ENCODE peak calls at places on chromosome 11, in six cellular contexts. T is astrocyte of the cerebellum, F is tibial artery, U is astrocyte of the spinal cord, Y is mucosa of descending colon, X is lower lobe of right lung. B is an unnamed sample.

GRCh38 chr11:123521930-123522329 is 91.9 kb downstream of the GRAMD1B start:
- DNase-seq in F (no peak), Y (no peak), T (no peak), X (no peak), U (no peak), B (no peak)

GRCh38 chr11:66548041-66548440 is 1.3 kb downstream of the ACTN3 start:
- DNase-seq in T (no peak), Y (no peak), F (no peak), U (no peak), X (no peak), B (no peak)

GRCh38 chr11:59062602-59063529 is 23.2 kb upstream of the GLYATL1B start:
- DNase-seq in T (no peak), U (no peak), F (no peak), Y (no peak), X (peak), B (no peak)

GRCh38 chr11:47551086-47551485 is 1.8 kb downstream of the CELF1 start:
- DNase-seq in U (no peak), T (no peak), F (no peak), Y (no peak), X (no peak), B (no peak)

GRCh38 chr11:126359431-126360048 is 4.1 kb downstream of the ST3GAL4 start:
- DNase-seq in T (no peak), U (peak), X (no peak), F (peak), Y (peak), B (no peak)

GRCh38 chr11:26721967-26722366 is at the start of gene SLC5A12:
- DNase-seq in Y (no peak), T (no peak), X (no peak), U (no peak), F (no peak), B (no peak)

GRCh38 chr11:123628936-123629683 is 25.3 kb downstream of the SCN3B start:
- DNase-seq in T (no peak), F (no peak), U (no peak), Y (no peak), X (no peak), B (no peak)

GRCh38 chr11:2552202-2552601 is 107.4 kb downstream of the KCNQ1 start:
- DNase-seq in U (no peak), F (no peak), Y (no peak), X (no peak), T (no peak), B (no peak)

GRCh38 chr11:83280256-83280655 is 5.9 kb downstream of the CCDC90B start:
- DNase-seq in F (no peak), X (no peak), U (peak), Y (no peak), T (no peak), B (no peak)

GRCh38 chr11:11534981-11535380 is 86.8 kb downstream of the GALNT18 start:
- DNase-seq in Y (no peak), F (no peak), X (no peak), U (no peak), T (no peak), B (no peak)

GRCh38 chr11:11313426-11313825 is 39.6 kb downstream of the CSNK2A3 start:
- DNase-seq in F (no peak), X (peak), T (no peak), Y (no peak), U (no peak), B (no peak)

GRCh38 chr11:13225058-13226001 is 52.3 kb upstream of the BMAL1 start:
- DNase-seq in T (no peak), Y (no peak), X (no peak), F (no peak), U (no peak), B (no peak)

GRCh38 chr11:115820026-115820425 is 315.8 kb upstream of the CADM1 start:
- DNase-seq in Y (no peak), T (no peak), U (no peak), F (no peak), X (no peak), B (no peak)

GRCh38 chr11:119717839-119718534 is 11.0 kb downstream of the NECTIN1 start:
- DNase-seq in Y (no peak), U (peak), F (no peak), X (no peak), T (peak), B (no peak)

GRCh38 chr11:10355257-10355661 is 50.4 kb downstream of the ADM start:
- DNase-seq in U (no peak), T (no peak), Y (no peak), X (no peak), F (no peak), B (no peak)

GRCh38 chr11:134449713-134450112 is 37.7 kb upstream of the B3GAT1 start:
- DNase-seq in T (no peak), Y (no peak), X (no peak), F (no peak), U (no peak), B (no peak)

GRCh38 chr11:110434952-110435779 is 5.4 kb downstream of the FDX1 start:
- DNase-seq in F (no peak), U (no peak), T (no peak), X (no peak), Y (no peak), B (no peak)

GRCh38 chr11:96267001-96267489 is 76.0 kb downstream of the MAML2 start:
- DNase-seq in T (no peak), F (no peak), X (no peak), Y (no peak), U (no peak), B (no peak)

GRCh38 chr11:118621898-118622375 is 14.5 kb downstream of the PHLDB1 start:
- DNase-seq in X (no peak), T (no peak), F (no peak), Y (peak), U (no peak), B (no peak)

GRCh38 chr11:118621071-118621815 is 13.8 kb downstream of the PHLDB1 start:
- DNase-seq in F (peak), T (peak), X (peak), U (peak), Y (peak), B (peak)

GRCh38 chr11:118619444-118620205 is 12.2 kb downstream of the PHLDB1 start:
- DNase-seq in F (peak), U (peak), T (peak), X (peak), Y (no peak), B (peak)

GRCh38 chr11:118618991-118619375 is 11.6 kb downstream of the PHLDB1 start:
- DNase-seq in U (peak), T (peak), F (peak), X (peak), Y (no peak), B (peak)

DNA sequence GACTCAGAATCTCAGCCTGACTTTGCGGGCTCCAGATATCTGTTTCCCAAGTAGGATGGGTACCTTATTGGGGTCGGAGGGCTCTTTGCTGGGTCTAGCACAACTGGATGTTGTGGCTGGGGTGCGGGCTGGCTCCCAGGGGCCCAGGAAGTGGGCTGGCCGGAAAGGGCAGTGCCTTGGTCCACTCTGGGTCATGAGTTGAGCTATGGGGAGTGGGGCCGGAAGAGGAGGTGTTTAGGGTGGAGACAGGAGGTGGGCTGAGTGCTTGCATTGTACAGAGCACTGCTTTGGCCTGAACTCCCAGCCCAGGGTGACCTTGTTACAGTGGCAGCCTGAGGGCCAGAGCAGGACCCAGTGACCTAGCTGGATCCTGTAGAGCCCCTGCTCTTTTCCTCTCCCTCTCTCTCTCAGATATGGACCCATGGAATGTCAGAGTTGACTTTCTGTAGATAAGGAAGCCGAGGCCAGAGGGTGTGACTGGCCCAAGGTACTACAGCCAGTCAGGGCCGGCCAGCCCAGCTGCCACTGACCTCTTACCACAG is 13.2 kb downstream of the PHLDB1 start:
- DNase-seq in T (no peak), Y (no peak), X (peak), F (no peak), U (no peak), B (no peak)
- H3K4me3 ChIP-seq in T (peak), Y (no peak), X (peak), F (peak), U (peak), B (peak)

GRCh38 chr11:6538892-6539291 is 41.8 kb downstream of the DNHD1 start:
- DNase-seq in X (no peak), T (no peak), U (no peak), F (no peak), Y (no peak), B (no peak)
- TF ChIP-seq CTCF in X (no peak), T (no peak), U (no peak), F (no peak), Y (no peak), B (no peak)

GRCh38 chr11:74739546-74740270 is 8.5 kb upstream of the CHRDL2 start:
- DNase-seq in Y (peak), F (peak), X (no peak), T (peak), U (peak), B (no peak)

GRCh38 chr11:74744277-74744676 is 4.4 kb upstream of the RNF169 start:
- DNase-seq in X (no peak), U (no peak), F (no peak), Y (no peak), T (no peak), B (no peak)

GRCh38 chr11:74743640-74744039 is 5.0 kb upstream of the RNF169 start:
- DNase-seq in U (no peak), X (no peak), T (no peak), F (no peak), Y (no peak), B (no peak)

GRCh38 chr11:74746868-74747267 is 1.8 kb upstream of the RNF169 start:
- DNase-seq in Y (no peak), F (no peak), X (no peak), T (no peak), U (no peak), B (no peak)

DNA sequence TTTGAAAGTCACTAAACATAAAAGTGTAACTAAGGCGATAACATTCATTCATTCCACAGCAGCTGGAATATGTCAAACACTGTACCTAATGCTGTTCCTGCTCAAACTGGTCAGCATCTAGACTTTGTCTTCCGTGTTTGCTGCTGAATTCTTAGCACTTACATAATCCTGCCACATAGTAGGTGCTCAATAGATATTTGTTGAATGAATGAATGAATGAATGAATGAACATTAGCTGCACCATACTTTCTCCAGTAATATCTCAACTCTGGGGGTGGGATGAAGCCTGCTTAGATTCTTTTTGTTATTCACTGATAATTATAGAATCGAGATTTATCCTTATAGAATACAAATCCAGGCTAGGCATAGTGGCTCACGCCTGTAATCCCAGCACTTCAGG is 6.6 kb upstream of the RNF169 start:
- DNase-seq in T (no peak), X (no peak), U (no peak), Y (no peak), F (no peak), B (no peak)
- H3K4me3 ChIP-seq in T (no peak), X (no peak), U (no peak), Y (no peak), F (no peak), B (no peak)

GRCh38 chr11:6095798-6096197 is 11.7 kb upstream of the OR56B4 start:
- DNase-seq in T (no peak), Y (no peak), U (no peak), X (no peak), F (no peak), B (no peak)

GRCh38 chr11:6099577-6099976 is 7.9 kb upstream of the OR56B4 start:
- DNase-seq in T (no peak), Y (no peak), U (no peak), F (no peak), X (no peak), B (no peak)

GRCh38 chr11:6096417-6096816 is 11.1 kb upstream of the OR56B4 start:
- DNase-seq in F (no peak), Y (no peak), U (no peak), T (no peak), X (no peak), B (no peak)
- TF ChIP-seq CTCF in F (no peak), Y (no peak), U (no peak), T (no peak), X (no peak), B (no peak)

GRCh38 chr11:117201906-117202305 is 2.7 kb downstream of the TAGLN start:
- DNase-seq in X (no peak), U (no peak), Y (no peak), F (no peak), T (no peak), B (no peak)

GRCh38 chr11:117200813-117201515 is 1.8 kb downstream of the TAGLN start:
- DNase-seq in U (no peak), F (no peak), T (no peak), Y (peak), X (no peak), B (no peak)

GRCh38 chr11:117203069-117203407 is 3.9 kb downstream of the TAGLN start:
- DNase-seq in X (no peak), F (no peak), U (no peak), T (no peak), Y (no peak), B (no peak)

GRCh38 chr11:117201516-117201866 is 2.3 kb downstream of the TAGLN start:
- DNase-seq in F (no peak), X (no peak), Y (no peak), U (no peak), T (no peak), B (no peak)

DNA sequence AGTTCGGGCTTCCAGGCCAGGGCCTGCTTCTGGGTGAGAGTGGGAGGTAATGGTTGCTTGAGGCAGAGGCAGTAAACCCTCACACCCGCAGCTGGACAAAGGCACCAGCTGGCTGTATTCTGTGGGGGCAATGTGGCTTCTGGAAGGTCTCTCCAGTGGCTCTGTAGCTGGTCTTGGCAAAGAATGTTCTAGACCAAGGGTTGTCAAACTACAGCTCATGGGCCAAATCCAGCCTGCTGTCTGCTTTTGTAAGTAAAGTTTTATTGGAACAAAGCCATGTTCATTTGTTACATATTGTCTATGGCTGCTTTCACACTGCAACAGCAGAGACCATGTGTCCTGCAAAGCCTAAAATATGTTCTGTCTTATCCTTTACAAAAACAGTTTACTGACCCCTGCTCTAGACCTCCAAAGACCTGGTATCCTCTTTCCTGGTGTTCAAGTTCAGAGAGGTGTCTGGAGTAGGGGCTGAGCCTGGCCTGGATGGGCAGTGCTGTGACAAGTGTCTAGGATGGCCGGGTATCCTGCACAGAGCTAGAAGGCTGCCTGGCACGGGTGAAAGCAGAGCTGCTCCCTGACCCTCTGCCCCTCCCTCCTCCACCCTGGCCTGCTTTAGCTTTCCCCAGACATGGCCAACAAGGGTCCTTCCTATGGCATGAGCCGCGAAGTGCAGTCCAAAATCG is 3.4 kb downstream of the TAGLN start:
- DNase-seq in Y (no peak), T (no peak), F (no peak), U (no peak), X (no peak), B (no peak)
- H3K4me3 ChIP-seq in Y (no peak), T (peak), F (peak), U (peak), X (peak), B (peak)

GRCh38 chr11:121453589-121454299 is 977 bp upstream of the SORL1-AS1 start:
- DNase-seq in X (no peak), F (no peak), U (no peak), T (no peak), Y (no peak), B (no peak)
- TF ChIP-seq CTCF in X (no peak), F (no peak), U (no peak), T (no peak), Y (no peak), B (no peak)

DNA sequence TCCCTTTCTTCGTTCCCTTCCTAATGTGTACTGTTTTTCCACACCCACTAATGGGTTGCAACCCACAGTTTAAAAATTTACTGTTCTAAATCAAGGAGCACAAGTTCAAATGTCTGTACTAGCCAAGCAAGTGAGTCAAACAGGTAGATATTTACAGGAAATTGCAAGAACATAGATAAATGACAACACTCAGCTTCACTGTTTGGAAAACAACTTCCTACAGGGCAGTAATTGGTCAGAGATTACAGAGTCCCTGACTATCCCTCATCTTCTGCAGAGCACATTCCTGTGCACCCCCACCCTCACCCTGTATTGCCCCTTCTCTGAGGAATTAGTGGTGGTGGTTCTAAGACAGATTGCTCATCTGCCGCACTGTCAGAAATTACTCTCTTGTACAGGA is 1.9 kb downstream of the SERPING1 start:
- DNase-seq in Y (no peak), T (no peak), X (no peak), U (no peak), F (no peak), B (no peak)
- H3K4me3 ChIP-seq in Y (no peak), T (no peak), X (peak), U (no peak), F (peak), B (no peak)